ENCODE peak calls at places on chromosome 18, in eight cellular contexts. I is tibial nerve; J is HepG2; Q is prostate gland; Y is mesendoderm; S is naive thymus-derived CD4-positive, alpha-beta T cell; R is GM23248; O is A549. V is an unnamed sample.

GRCh38 chr18:36509646-36510197 is 212.2 kb downstream of the FHOD3 start:
- DNase-seq in I (no peak), J (no peak), Q (no peak), Y (no peak), S (no peak), R (no peak), O (no peak), V (no peak)

GRCh38 chr18:68564961-68565360 is 149.9 kb downstream of the TMX3 start:
- DNase-seq in I (no peak), J (no peak), Q (no peak), Y (peak; percentile 12), S (no peak), R (peak; percentile 58), O (no peak), V (no peak)

GRCh38 chr18:2310824-2311349 is 260.4 kb downstream of the METTL4 start:
- DNase-seq in I (no peak), J (no peak), Q (no peak), Y (no peak), S (no peak), R (no peak), O (no peak), V (no peak)

GRCh38 chr18:36095936-36096519 is 28.7 kb upstream of the RPRD1A start:
- DNase-seq in I (no peak), J (peak; percentile 53), Q (no peak), Y (peak; percentile 52), S (no peak), R (peak; percentile 81), O (peak; percentile 10), V (peak; percentile 4)

GRCh38 chr18:6683112-6683876 is 46.2 kb upstream of the ARHGAP28 start:
- DNase-seq in I (no peak), J (no peak), Q (no peak), Y (peak; percentile 33), S (no peak), R (no peak), O (no peak), V (peak; percentile 85)

GRCh38 chr18:33212363-33212762 is 228.2 kb downstream of the CCDC178 start:
- DNase-seq in I (no peak), J (no peak), Q (no peak), Y (no peak), S (no peak), R (peak; percentile 0), O (no peak), V (no peak)

GRCh38 chr18:33051397-33051796 is 278.6 kb upstream of the KLHL14 start:
- DNase-seq in I (no peak), J (peak; percentile 12), Q (no peak), Y (no peak), S (no peak), R (peak; percentile 1), O (no peak), V (no peak)

GRCh38 chr18:48133675-48134251 is 203.3 kb upstream of the SMAD2 start:
- DNase-seq in I (no peak), J (no peak), Q (peak; percentile 70), Y (no peak), S (no peak), R (no peak), O (no peak), V (no peak)

GRCh38 chr18:63961430-63961980 is 8.4 kb upstream of the SERPINB8 start:
- DNase-seq in I (no peak), J (no peak), Q (no peak), Y (no peak), S (no peak), R (no peak), O (no peak), V (no peak)

GRCh38 chr18:58363767-58364540 is 264.9 kb downstream of the ALPK2 start:
- DNase-seq in I (no peak), J (no peak), Q (no peak), Y (no peak), S (no peak), R (peak; percentile 86), O (no peak), V (no peak)

GRCh38 chr18:31819106-31819924 is 58.6 kb upstream of the SLC25A52 start:
- DNase-seq in I (no peak), J (peak; percentile 59), Q (peak; percentile 12), Y (peak; percentile 90), S (no peak), R (peak; percentile 69), O (peak; percentile 2), V (no peak)

GRCh38 chr18:63986885-63987284 is 17.0 kb downstream of the SERPINB8 start:
- DNase-seq in I (no peak), J (no peak), Q (no peak), Y (no peak), S (no peak), R (no peak), O (no peak), V (no peak)

GRCh38 chr18:49371786-49372185 is 88.7 kb downstream of the DYM start:
- DNase-seq in I (no peak), J (no peak), Q (no peak), Y (peak; percentile 4), S (no peak), R (peak; percentile 14), O (no peak), V (no peak)

GRCh38 chr18:67417864-67418523 is 98.5 kb downstream of the DSEL start:
- DNase-seq in I (no peak), J (peak; percentile 23), Q (no peak), Y (no peak), S (no peak), R (peak; percentile 73), O (peak; percentile 8), V (no peak)

GRCh38 chr18:56789004-56789888 is 138.1 kb downstream of the WDR7 start:
- DNase-seq in I (no peak), J (peak; percentile 33), Q (no peak), Y (peak; percentile 79), S (no peak), R (peak; percentile 41), O (peak; percentile 1), V (peak; percentile 27)

GRCh38 chr18:76494181-76494540 is 881 bp downstream of the ZNF516 start:
- DNase-seq in I (peak; percentile 45), J (peak; percentile 18), Q (no peak), Y (peak; percentile 42), S (no peak), R (peak; percentile 67), O (peak; percentile 21), V (no peak)

GRCh38 chr18:69217271-69217670 is 183.4 kb upstream of the DOK6 start:
- DNase-seq in I (no peak), J (no peak), Q (no peak), Y (no peak), S (no peak), R (no peak), O (no peak), V (no peak)

GRCh38 chr18:55522011-55522410 is 66.0 kb downstream of the TCF4 start:
- DNase-seq in I (no peak), J (no peak), Q (no peak), Y (peak; percentile 83), S (no peak), R (no peak), O (no peak), V (peak; percentile 19)

GRCh38 chr18:47184419-47185050 is 8.4 kb upstream of the IER3IP1 start:
- DNase-seq in I (peak; percentile 14), J (peak; percentile 52), Q (no peak), Y (peak; percentile 56), S (no peak), R (peak; percentile 26), O (no peak), V (no peak)

GRCh38 chr18:22084547-22084946 is 84.8 kb upstream of the GATA6 start:
- DNase-seq in I (no peak), J (peak; percentile 78), Q (no peak), Y (peak; percentile 92), S (no peak), R (no peak), O (no peak), V (peak; percentile 78)

GRCh38 chr18:56678836-56679565 is 27.8 kb downstream of the WDR7 start:
- DNase-seq in I (no peak), J (peak; percentile 1), Q (no peak), Y (no peak), S (no peak), R (no peak), O (no peak), V (no peak)

GRCh38 chr18:6013101-6013790 is 117.9 kb upstream of the TMEM200C start:
- DNase-seq in I (no peak), J (no peak), Q (no peak), Y (no peak), S (no peak), R (peak; percentile 68), O (no peak), V (no peak)

GRCh38 chr18:936941-937340 is 32.3 kb downstream of the ADCYAP1 start:
- DNase-seq in I (no peak), J (no peak), Q (no peak), Y (no peak), S (no peak), R (no peak), O (no peak), V (no peak)

GRCh38 chr18:51617572-51618260 is 420.2 kb upstream of the MEX3C start:
- DNase-seq in I (no peak), J (no peak), Q (no peak), Y (peak; percentile 82), S (no peak), R (no peak), O (peak; percentile 15), V (no peak)

DNA sequence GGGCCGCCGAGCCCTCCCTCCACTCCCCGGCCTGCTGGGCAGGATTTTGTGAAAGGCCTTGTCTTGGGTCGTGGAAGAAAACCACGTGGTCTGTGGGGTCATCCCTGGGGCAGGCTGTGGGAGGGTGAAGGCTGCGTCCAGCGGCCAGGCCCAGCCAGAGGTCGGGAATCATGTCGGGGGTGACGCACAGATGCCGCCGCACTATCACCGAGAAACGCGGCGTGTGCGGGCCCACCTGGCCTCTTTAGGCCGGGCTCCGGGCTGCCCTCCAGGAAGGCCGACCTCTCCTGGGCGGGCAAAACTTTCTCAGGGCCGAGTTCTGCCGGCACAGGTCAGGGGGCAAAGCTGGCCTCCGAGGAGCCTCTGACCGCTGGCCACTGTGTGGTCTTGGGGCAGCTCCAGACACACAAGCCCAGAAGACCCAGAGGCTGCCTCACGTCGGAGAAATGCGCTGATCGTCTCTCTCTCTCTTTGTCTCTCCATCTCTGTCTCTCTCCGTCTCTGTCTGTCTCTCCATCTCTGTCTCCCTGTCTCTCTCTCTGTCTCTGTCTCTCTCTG is 28.4 kb downstream of the NFATC1 start:
- DNase-seq in I (peak; percentile 82), J (no peak), Q (no peak), Y (no peak), S (no peak), R (no peak), O (no peak), V (no peak)
- H3K4me1 ChIP-seq in I (peaks cover 4% of the 10 kb centered on the region), J (no peaks in the 10 kb centered on the region), Q (no peaks in the 10 kb centered on the region), Y (no peaks in the 10 kb centered on the region), S (no peaks in the 10 kb centered on the region), R (peaks cover 13% of the 10 kb centered on the region), O (no peaks in the 10 kb centered on the region), V (no peaks in the 10 kb centered on the region)

GRCh38 chr18:28161608-28162599 is 15.0 kb downstream of the CDH2 start:
- DNase-seq in I (no peak), J (peak; percentile 46), Q (no peak), Y (no peak), S (no peak), R (peak; percentile 86), O (no peak), V (peak; percentile 37)
- H3K4me1 ChIP-seq in I (no peaks in the 10 kb centered on the region), J (peaks cover 75% of the 10 kb centered on the region), Q (no peaks in the 10 kb centered on the region), Y (peaks cover 20% of the 10 kb centered on the region), S (no peaks in the 10 kb centered on the region), R (peaks cover 43% of the 10 kb centered on the region), O (peaks cover 29% of the 10 kb centered on the region), V (peaks cover 22% of the 10 kb centered on the region)

GRCh38 chr18:12410121-12410520 is 2.4 kb downstream of the PRELID3A start:
- DNase-seq in I (no peak), J (no peak), Q (no peak), Y (no peak), S (no peak), R (no peak), O (no peak), V (no peak)
- H3K4me1 ChIP-seq in I (no peaks in the 10 kb centered on the region), J (peaks cover 54% of the 10 kb centered on the region), Q (no peaks in the 10 kb centered on the region), Y (peaks cover 4% of the 10 kb centered on the region), S (peaks cover 13% of the 10 kb centered on the region), R (peaks cover 8% of the 10 kb centered on the region), O (peaks cover 14% of the 10 kb centered on the region), V (peaks cover 11% of the 10 kb centered on the region)

GRCh38 chr18:73749304-73749703 is 398.3 kb downstream of the FBXO15 start:
- DNase-seq in I (no peak), J (no peak), Q (no peak), Y (no peak), S (no peak), R (no peak), O (no peak), V (no peak)
- H3K4me1 ChIP-seq in I (no peaks in the 10 kb centered on the region), J (no peaks in the 10 kb centered on the region), Q (no peaks in the 10 kb centered on the region), Y (peaks cover 2% of the 10 kb centered on the region), S (no peaks in the 10 kb centered on the region), R (peaks cover 3% of the 10 kb centered on the region), O (peaks cover 13% of the 10 kb centered on the region), V (no peaks in the 10 kb centered on the region)